ENCODE peak calls at places on chromosome 12, in eight cellular contexts. D, M, Q, C, W, P, K and R are unnamed samples. For H3K9me3, the result is how much of the 10 kb centered on the place peaks cover.

GRCh38 chr12:92349635-92350034 is 204.0 kb upstream of the BTG1 start:
- DNase-seq in D (no peak), M (no peak), Q (no peak), C (no peak), W (no peak), P (no peak), K (no peak), R (no peak)

GRCh38 chr12:108816652-108817335 is 40.6 kb downstream of the SSH1 start:
- DNase-seq in D (no peak), M (peak), Q (no peak), C (no peak), W (no peak), P (no peak), K (no peak), R (peak)

GRCh38 chr12:7113389-7113871 is 4.4 kb upstream of the C1RL start:
- DNase-seq in D (no peak), M (peak), Q (no peak), C (peak), W (peak), P (no peak), K (peak), R (no peak)

GRCh38 chr12:104578453-104578852 is 121.7 kb downstream of the CHST11 start:
- DNase-seq in D (no peak), M (no peak), Q (no peak), C (no peak), W (no peak), P (no peak), K (no peak), R (no peak)

GRCh38 chr12:49187184-49187583 is 1.7 kb downstream of the TUBA1A start:
- DNase-seq in D (no peak), M (no peak), Q (no peak), C (no peak), W (peak), P (no peak), K (peak), R (peak)

GRCh38 chr12:15996254-15996653 is 85.1 kb downstream of the DERA start:
- DNase-seq in D (no peak), M (peak), Q (no peak), C (peak), W (no peak), P (no peak), K (no peak), R (no peak)

GRCh38 chr12:49863946-49864816 is 21.3 kb upstream of the BCDIN3D start:
- DNase-seq in D (no peak), M (no peak), Q (no peak), C (no peak), W (no peak), P (no peak), K (no peak), R (no peak)

GRCh38 chr12:120101617-120102016 is 14.9 kb downstream of the RAB35 start:
- DNase-seq in D (no peak), M (no peak), Q (no peak), C (no peak), W (no peak), P (no peak), K (peak), R (no peak)

GRCh38 chr12:113351089-113351488 is 7.3 kb upstream of the PLBD2 start:
- DNase-seq in D (no peak), M (no peak), Q (no peak), C (no peak), W (no peak), P (no peak), K (no peak), R (no peak)

GRCh38 chr12:95863337-95863736 is 4.6 kb downstream of the SNRPF start:
- DNase-seq in D (no peak), M (no peak), Q (no peak), C (no peak), W (no peak), P (no peak), K (no peak), R (no peak)

GRCh38 chr12:93060666-93061413 is 131.7 kb upstream of the EEA1 start:
- DNase-seq in D (peak), M (no peak), Q (peak), C (no peak), W (peak), P (no peak), K (no peak), R (no peak)

GRCh38 chr12:104083769-104084475 is 19.6 kb downstream of the HCFC2 start:
- DNase-seq in D (no peak), M (no peak), Q (peak), C (no peak), W (no peak), P (no peak), K (no peak), R (no peak)

DNA sequence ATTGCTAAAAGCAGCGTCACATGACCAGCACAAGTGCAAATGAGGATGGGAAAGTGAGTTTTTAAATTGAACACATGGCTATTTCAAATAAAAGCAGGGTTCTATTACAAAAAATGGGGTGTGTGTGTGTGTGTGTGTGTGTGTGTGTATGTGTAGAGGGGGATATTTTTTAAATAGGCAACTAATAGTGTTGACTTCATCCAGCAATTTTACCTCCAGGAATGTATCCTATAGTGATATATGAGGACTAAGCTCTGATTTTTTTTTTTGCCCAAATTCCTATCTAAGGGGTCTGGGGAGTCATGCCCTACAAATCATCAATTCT is 78.9 kb upstream of the AMN1 start:
- DNase-seq in D (no peak), M (no peak), Q (no peak), C (no peak), W (no peak), P (no peak), K (no peak), R (no peak)
- H3K4me3 ChIP-seq in D (no peak), M (no peak), Q (peak), C (no peak), W (no peak), P (no peak), K (no peak), R (no peak)

GRCh38 chr12:38141861-38142260 is 174.7 kb upstream of the ALG10B start:
- DNase-seq in D (no peak), M (no peak), Q (no peak), C (no peak), W (no peak), P (no peak), K (no peak), R (no peak)
- H3K9me3 ChIP-seq in D (under half), M (under half), Q (under half), C (under half), W (under half), P (under half), K (under half), R (under half)

DNA sequence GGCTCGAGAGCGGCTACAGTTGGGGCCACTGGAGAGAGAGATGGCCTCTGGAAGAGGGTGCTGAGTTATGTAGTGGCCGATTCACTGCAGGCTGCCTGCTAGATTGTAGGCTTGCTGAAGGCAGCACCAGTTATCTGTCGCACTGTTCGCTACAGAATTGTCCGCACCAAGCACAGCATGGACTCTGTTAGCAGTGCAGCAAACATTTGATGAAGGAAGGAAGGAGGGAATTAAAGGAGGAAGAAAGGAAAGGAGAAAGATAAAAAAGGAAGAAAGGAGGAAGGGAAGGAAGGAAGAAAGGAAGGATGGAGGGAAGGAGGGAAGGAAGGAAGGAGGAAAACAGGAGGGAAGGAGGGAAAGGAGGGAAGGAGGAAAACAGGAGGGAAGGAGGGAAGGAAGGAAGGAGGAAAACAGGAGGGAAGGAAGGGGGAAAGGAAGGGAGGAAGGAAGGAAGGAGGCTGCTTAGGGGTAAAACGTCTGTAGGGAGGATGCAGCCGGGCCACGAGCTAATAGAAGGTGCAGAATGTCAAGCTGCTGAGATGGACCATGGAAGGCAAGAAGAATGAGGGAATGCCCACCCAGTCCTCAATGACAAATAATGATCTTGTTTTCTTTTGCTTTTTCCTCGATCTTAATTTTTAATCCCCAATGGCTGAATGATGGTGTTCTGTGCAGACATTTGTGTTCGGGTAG is 27.3 kb upstream of the ADIPOR2 start:
- DNase-seq in D (no peak), M (no peak), Q (no peak), C (no peak), W (no peak), P (no peak), K (no peak), R (no peak)
- H3K4me3 ChIP-seq in D (no peak), M (no peak), Q (no peak), C (no peak), W (no peak), P (no peak), K (no peak), R (no peak)

DNA sequence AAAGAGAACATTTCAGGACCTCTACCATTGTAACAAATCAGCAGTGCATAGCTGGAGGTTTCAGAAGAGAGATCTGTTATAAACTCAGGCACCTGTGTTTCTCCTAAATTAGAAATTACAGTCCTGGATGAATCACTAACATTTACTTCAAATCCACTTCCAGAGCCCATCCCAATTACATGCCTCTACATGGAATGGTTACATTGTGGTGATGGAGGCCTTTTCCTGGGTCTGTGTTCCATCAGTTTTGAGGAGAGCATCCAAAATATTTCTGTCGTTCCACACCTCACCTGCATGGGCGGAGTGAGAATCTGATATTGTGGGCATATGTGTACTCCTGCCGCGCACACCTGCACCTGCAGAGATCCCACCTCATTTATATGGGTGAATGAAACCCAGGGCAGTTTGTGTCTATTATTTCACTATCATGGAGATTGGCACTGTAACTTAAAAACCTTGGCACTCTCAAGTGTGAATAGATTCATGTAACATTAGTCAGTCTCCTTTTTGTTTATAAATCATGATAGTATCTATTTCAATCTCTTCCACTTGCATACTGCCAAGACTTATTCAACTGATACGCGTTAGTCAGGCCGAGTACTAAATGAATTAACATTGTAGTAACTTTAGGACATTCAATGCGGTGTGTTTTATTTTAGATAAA is 215.1 kb upstream of the FAR2 start:
- DNase-seq in D (no peak), M (no peak), Q (no peak), C (no peak), W (no peak), P (no peak), K (no peak), R (no peak)
- H3K9me3 ChIP-seq in D (under half), M (under half), Q (under half), C (under half), W (under half), P (under half), K (under half), R (under half)

DNA sequence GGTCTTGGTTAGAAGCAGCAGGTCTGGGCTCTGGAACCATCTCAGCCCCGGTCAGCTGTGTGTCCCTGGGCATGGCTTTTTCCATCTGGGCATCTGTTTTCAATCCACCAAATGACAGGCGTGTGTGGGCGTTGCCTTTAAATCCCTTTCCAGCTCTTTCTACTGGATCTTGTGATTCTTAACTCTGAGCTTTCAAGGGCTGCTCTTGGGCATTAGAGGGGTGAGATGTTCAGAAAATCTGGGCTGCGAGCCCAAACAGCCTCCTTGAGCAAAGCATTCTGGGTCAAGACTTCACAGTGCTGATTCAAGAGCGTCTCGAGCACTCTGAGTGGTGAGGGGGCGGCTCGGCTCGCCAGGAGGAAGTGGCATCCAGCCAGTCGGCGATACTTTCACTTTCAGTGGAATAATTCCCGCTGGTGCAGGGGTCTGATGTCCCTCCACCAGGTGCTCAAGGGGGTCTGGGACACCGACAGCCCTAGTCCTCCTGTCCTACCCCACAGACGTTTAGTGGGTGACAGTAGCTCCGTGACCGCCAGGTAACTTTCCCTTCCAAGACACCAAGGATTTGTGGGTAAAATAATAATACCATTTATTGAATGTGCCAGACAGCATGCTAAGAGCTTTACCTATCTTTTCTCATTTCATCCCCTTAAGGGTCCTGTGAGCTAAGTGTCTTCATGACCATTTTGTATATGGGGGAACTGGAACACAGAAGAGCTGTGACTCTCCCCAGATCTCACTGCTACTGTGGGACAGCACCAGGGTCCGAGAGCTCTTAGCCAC is 114.0 kb downstream of the PLXNC1 start:
- DNase-seq in D (no peak), M (peak), Q (no peak), C (no peak), W (peak), P (peak), K (peak), R (peak)
- H3K4me3 ChIP-seq in D (no peak), M (peak), Q (peak), C (no peak), W (peak), P (peak), K (peak), R (peak)

GRCh38 chr12:38160318-38161122 is 156.1 kb upstream of the ALG10B start:
- DNase-seq in D (no peak), M (no peak), Q (no peak), C (no peak), W (no peak), P (no peak), K (no peak), R (no peak)
- H3K9me3 ChIP-seq in D (under half), M (under half), Q (under half), C (under half), W (under half), P (under half), K (under half), R (under half)

DNA sequence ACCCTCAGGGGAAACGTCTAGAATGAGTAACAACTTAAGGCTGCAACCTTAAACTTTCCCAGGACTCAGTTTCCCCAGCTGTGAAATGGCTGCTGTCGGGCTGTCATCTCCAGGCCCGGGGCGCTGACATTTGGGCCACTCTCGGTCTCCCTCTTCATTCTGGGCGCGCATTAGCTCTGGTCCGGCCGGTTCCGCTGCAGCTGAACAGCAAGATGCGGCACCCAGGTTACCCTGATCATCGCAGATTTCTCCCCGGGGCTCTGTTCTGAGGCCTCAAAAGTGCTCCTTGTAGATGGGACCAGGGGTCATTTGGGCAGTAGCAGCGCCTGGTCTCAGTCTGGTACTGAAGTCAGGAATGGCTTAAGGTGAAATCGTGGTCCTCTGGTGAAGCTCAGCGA is 890 bp upstream of the BCL7A start:
- DNase-seq in D (no peak), M (no peak), Q (no peak), C (no peak), W (no peak), P (no peak), K (no peak), R (no peak)
- H3K4me3 ChIP-seq in D (peak), M (no peak), Q (peak), C (peak), W (peak), P (peak), K (peak), R (peak)

GRCh38 chr12:131094831-131095805 is 141.4 kb downstream of the ADGRD1 start:
- DNase-seq in D (no peak), M (no peak), Q (no peak), C (no peak), W (peak), P (peak), K (peak), R (peak)

GRCh38 chr12:131096681-131097181 is 143.0 kb downstream of the ADGRD1 start:
- DNase-seq in D (no peak), M (no peak), Q (no peak), C (no peak), W (peak), P (peak), K (peak), R (peak)

GRCh38 chr12:131098178-131098981 is 144.7 kb downstream of the ADGRD1 start:
- DNase-seq in D (no peak), M (no peak), Q (no peak), C (no peak), W (peak), P (peak), K (peak), R (peak)

GRCh38 chr12:131095826-131096680 is 142.3 kb downstream of the ADGRD1 start:
- DNase-seq in D (no peak), M (no peak), Q (no peak), C (no peak), W (peak), P (peak), K (no peak), R (peak)

GRCh38 chr12:131097247-131098177 is 143.8 kb downstream of the ADGRD1 start:
- DNase-seq in D (no peak), M (no peak), Q (no peak), C (no peak), W (peak), P (peak), K (peak), R (peak)
- H3K9me3 ChIP-seq in D (under half), M (under half), Q (under half), C (under half), W (under half), P (under half), K (under half), R (under half)